ENCODE peak calls at places on chromosomes 1 and 21, in four cellular contexts. N is left cardiac atrium; K is uterus; D is stimulated activated CD4-positive, alpha-beta T cell treated with anti-CD3 and anti-CD28 coated beads, Interleukin-2, amount 100 ng/mL, for 48 hours. S is an unnamed sample.
A peak's percentile ranks its signal among the peaks of the same experiment; 100 is the strongest.

GRCh38 chr1:19825298-19825697 is 10.2 kb upstream of the RNF186 start:
- DNase-seq in N (no peak), K (no peak), D (no peak), S (no peak)

GRCh38 chr1:202207292-202207691 is 13.7 kb downstream of the LGR6 start:
- DNase-seq in N (peak; percentile 48), K (no peak), D (no peak), S (no peak)

GRCh38 chr1:109718495-109718894 is 6.4 kb downstream of the GSTM5 start:
- DNase-seq in N (no peak), K (no peak), D (no peak), S (no peak)

GRCh38 chr21:35417762-35418161 is 368.7 kb upstream of the RUNX1 start:
- DNase-seq in N (no peak), K (no peak), D (no peak), S (no peak)

GRCh38 chr1:235875236-235875635 is 8.5 kb upstream of the LYST start:
- DNase-seq in N (no peak), K (no peak), D (no peak), S (no peak)

GRCh38 chr1:93437976-93438605 is 9.8 kb upstream of the FNBP1L start:
- DNase-seq in N (no peak), K (no peak), D (no peak), S (no peak)

GRCh38 chr21:35340273-35340672 is 291.2 kb upstream of the RUNX1 start:
- DNase-seq in N (no peak), K (no peak), D (no peak), S (no peak)

GRCh38 chr1:58308206-58308605 is 238.3 kb downstream of the OMA1 start:
- DNase-seq in N (no peak), K (no peak), D (no peak), S (no peak)

GRCh38 chr1:24951337-24951736 is 21.3 kb upstream of the RUNX3 start:
- DNase-seq in N (no peak), K (no peak), D (no peak), S (no peak)

GRCh38 chr1:203934651-203935050 is 73.3 kb downstream of the SNRPE start:
- DNase-seq in N (no peak), K (no peak), D (no peak), S (no peak)

S was measured in HL-60.